ENCODE peak calls at places on chromosome 14, in nine cellular contexts. One of them, this sample, is unnamed.

GRCh38 chr14:37708481-37708880 is 113.1 kb downstream of the TTC6 start:
- DNase-seq in esophagus squamous epithelium: no peak
- DNase-seq in lower leg skin: no peak
- DNase-seq in Peyer's patch: no peak
- DNase-seq in prostate gland: no peak
- DNase-seq in ovary: no peak
- DNase-seq in stomach: no peak
- DNase-seq in right lobe of liver: no peak
- DNase-seq in GM12892: no peak
- DNase-seq in this sample: no peak

GRCh38 chr14:39755269-39755878 is 323.1 kb upstream of the FBXO33 start:
- DNase-seq in esophagus squamous epithelium: no peak
- DNase-seq in stomach: no peak
- DNase-seq in prostate gland: no peak
- DNase-seq in GM12892: no peak
- DNase-seq in lower leg skin: no peak
- DNase-seq in Peyer's patch: no peak
- DNase-seq in ovary: no peak
- DNase-seq in right lobe of liver: no peak
- DNase-seq in this sample: no peak

GRCh38 chr14:61739133-61739532 is 23.1 kb upstream of the SNAPC1 start:
- DNase-seq in ovary: no peak
- DNase-seq in esophagus squamous epithelium: no peak
- DNase-seq in GM12892: no peak
- DNase-seq in lower leg skin: no peak
- DNase-seq in Peyer's patch: no peak
- DNase-seq in stomach: no peak
- DNase-seq in right lobe of liver: no peak
- DNase-seq in prostate gland: no peak
- DNase-seq in this sample: no peak

GRCh38 chr14:92950193-92950540 is 27.2 kb downstream of the CHGA start:
- DNase-seq in right lobe of liver: no peak
- DNase-seq in stomach: no peak
- DNase-seq in esophagus squamous epithelium: no peak
- DNase-seq in prostate gland: no peak
- DNase-seq in Peyer's patch: no peak
- DNase-seq in GM12892: no peak
- DNase-seq in lower leg skin: no peak
- DNase-seq in ovary: no peak
- DNase-seq in this sample: no peak

GRCh38 chr14:65229431-65230286 is 127.3 kb upstream of the MAX start:
- DNase-seq in Peyer's patch: peak; percentile 37
- DNase-seq in esophagus squamous epithelium: no peak
- DNase-seq in lower leg skin: peak; percentile 42
- DNase-seq in GM12892: peak; percentile 26
- DNase-seq in stomach: peak; percentile 51
- DNase-seq in ovary: peak; percentile 30
- DNase-seq in right lobe of liver: peak; percentile 58
- DNase-seq in prostate gland: peak; percentile 17
- DNase-seq in this sample: peak; percentile 40

GRCh38 chr14:102579696-102580551 is 12.5 kb upstream of the RCOR1 start:
- DNase-seq in GM12892: no peak
- DNase-seq in ovary: no peak
- DNase-seq in lower leg skin: peak; percentile 34
- DNase-seq in prostate gland: no peak
- DNase-seq in Peyer's patch: no peak
- DNase-seq in right lobe of liver: no peak
- DNase-seq in esophagus squamous epithelium: no peak
- DNase-seq in stomach: no peak
- DNase-seq in this sample: peak; percentile 39

GRCh38 chr14:76942288-76942778 is 86.2 kb downstream of the IRF2BPL start:
- DNase-seq in stomach: no peak
- DNase-seq in lower leg skin: no peak
- DNase-seq in Peyer's patch: no peak
- DNase-seq in GM12892: no peak
- DNase-seq in prostate gland: no peak
- DNase-seq in esophagus squamous epithelium: no peak
- DNase-seq in right lobe of liver: no peak
- DNase-seq in ovary: no peak
- DNase-seq in this sample: no peak

GRCh38 chr14:62655161-62655560 is 390.1 kb downstream of the KCNH5 start:
- DNase-seq in prostate gland: no peak
- DNase-seq in GM12892: no peak
- DNase-seq in lower leg skin: no peak
- DNase-seq in esophagus squamous epithelium: no peak
- DNase-seq in Peyer's patch: no peak
- DNase-seq in ovary: no peak
- DNase-seq in stomach: no peak
- DNase-seq in right lobe of liver: no peak
- DNase-seq in this sample: no peak

GRCh38 chr14:75259510-75259855 is 19.1 kb upstream of the FOS start:
- DNase-seq in right lobe of liver: no peak
- DNase-seq in stomach: no peak
- DNase-seq in GM12892: no peak
- DNase-seq in Peyer's patch: no peak
- DNase-seq in prostate gland: no peak
- DNase-seq in esophagus squamous epithelium: no peak
- DNase-seq in lower leg skin: no peak
- DNase-seq in ovary: no peak
- DNase-seq in this sample: no peak

GRCh38 chr14:75258079-75258802 is 20.4 kb upstream of the FOS start:
- DNase-seq in right lobe of liver: peak; percentile 79
- DNase-seq in GM12892: no peak
- DNase-seq in lower leg skin: peak; percentile 86
- DNase-seq in prostate gland: peak; percentile 64
- DNase-seq in Peyer's patch: no peak
- DNase-seq in ovary: peak; percentile 49
- DNase-seq in stomach: peak; percentile 45
- DNase-seq in esophagus squamous epithelium: no peak
- DNase-seq in this sample: peak; percentile 70

GRCh38 chr14:75257241-75257640 is 21.4 kb upstream of the FOS start:
- DNase-seq in right lobe of liver: no peak
- DNase-seq in stomach: no peak
- DNase-seq in lower leg skin: no peak
- DNase-seq in GM12892: no peak
- DNase-seq in prostate gland: no peak
- DNase-seq in ovary: no peak
- DNase-seq in Peyer's patch: no peak
- DNase-seq in esophagus squamous epithelium: no peak
- DNase-seq in this sample: no peak

GRCh38 chr14:75259946-75260545 is 18.6 kb upstream of the FOS start:
- DNase-seq in Peyer's patch: no peak
- DNase-seq in esophagus squamous epithelium: no peak
- DNase-seq in ovary: no peak
- DNase-seq in lower leg skin: no peak
- DNase-seq in GM12892: no peak
- DNase-seq in right lobe of liver: no peak
- DNase-seq in stomach: no peak
- DNase-seq in prostate gland: no peak
- DNase-seq in this sample: no peak

GRCh38 chr14:75258803-75259509 is 19.7 kb upstream of the FOS start:
- DNase-seq in ovary: peak; percentile 97
- DNase-seq in Peyer's patch: peak; percentile 98
- DNase-seq in right lobe of liver: peak; percentile 99
- DNase-seq in prostate gland: peak; percentile 98
- DNase-seq in stomach: peak; percentile 99
- DNase-seq in lower leg skin: peak; percentile 99
- DNase-seq in esophagus squamous epithelium: peak; percentile 94
- DNase-seq in GM12892: peak; percentile 87
- DNase-seq in this sample: peak; percentile 99
- TF ChIP-seq POLR2A in ovary: peak; percentile 95
- TF ChIP-seq POLR2A in Peyer's patch: peak; percentile 55
- TF ChIP-seq POLR2A in right lobe of liver: peak; percentile 13
- TF ChIP-seq POLR2A in prostate gland: peak; percentile 88
- TF ChIP-seq POLR2A in stomach: no peak
- TF ChIP-seq POLR2A in lower leg skin: peak; percentile 43
- TF ChIP-seq POLR2A in esophagus squamous epithelium: peak; percentile 74
- TF ChIP-seq POLR2A in GM12892: no peak
- TF ChIP-seq POLR2A in this sample: peak; percentile 86

GRCh38 chr14:60648934-60649814 is at the start of gene SIX1:
- DNase-seq in right lobe of liver: peak; percentile 59
- DNase-seq in lower leg skin: no peak
- DNase-seq in Peyer's patch: no peak
- DNase-seq in ovary: peak; percentile 48
- DNase-seq in GM12892: no peak
- DNase-seq in stomach: peak; percentile 75
- DNase-seq in esophagus squamous epithelium: no peak
- DNase-seq in prostate gland: peak; percentile 90
- DNase-seq in this sample: peak; percentile 91

GRCh38 chr14:60646202-60646886 is 2.9 kb downstream of the SIX1 start:
- DNase-seq in right lobe of liver: no peak
- DNase-seq in prostate gland: peak; percentile 55
- DNase-seq in esophagus squamous epithelium: no peak
- DNase-seq in lower leg skin: no peak
- DNase-seq in stomach: no peak
- DNase-seq in ovary: no peak
- DNase-seq in Peyer's patch: no peak
- DNase-seq in GM12892: no peak
- DNase-seq in this sample: no peak

GRCh38 chr14:60647837-60648168 is 1.5 kb downstream of the SIX1 start:
- DNase-seq in stomach: no peak
- DNase-seq in prostate gland: no peak
- DNase-seq in lower leg skin: no peak
- DNase-seq in Peyer's patch: no peak
- DNase-seq in esophagus squamous epithelium: no peak
- DNase-seq in GM12892: no peak
- DNase-seq in right lobe of liver: peak; percentile 29
- DNase-seq in ovary: no peak
- DNase-seq in this sample: no peak

GRCh38 chr14:60648169-60648933 is 926 bp downstream of the SIX1 start:
- DNase-seq in prostate gland: no peak
- DNase-seq in Peyer's patch: no peak
- DNase-seq in ovary: no peak
- DNase-seq in esophagus squamous epithelium: no peak
- DNase-seq in GM12892: no peak
- DNase-seq in stomach: no peak
- DNase-seq in lower leg skin: no peak
- DNase-seq in right lobe of liver: peak; percentile 44
- DNase-seq in this sample: no peak

DNA sequence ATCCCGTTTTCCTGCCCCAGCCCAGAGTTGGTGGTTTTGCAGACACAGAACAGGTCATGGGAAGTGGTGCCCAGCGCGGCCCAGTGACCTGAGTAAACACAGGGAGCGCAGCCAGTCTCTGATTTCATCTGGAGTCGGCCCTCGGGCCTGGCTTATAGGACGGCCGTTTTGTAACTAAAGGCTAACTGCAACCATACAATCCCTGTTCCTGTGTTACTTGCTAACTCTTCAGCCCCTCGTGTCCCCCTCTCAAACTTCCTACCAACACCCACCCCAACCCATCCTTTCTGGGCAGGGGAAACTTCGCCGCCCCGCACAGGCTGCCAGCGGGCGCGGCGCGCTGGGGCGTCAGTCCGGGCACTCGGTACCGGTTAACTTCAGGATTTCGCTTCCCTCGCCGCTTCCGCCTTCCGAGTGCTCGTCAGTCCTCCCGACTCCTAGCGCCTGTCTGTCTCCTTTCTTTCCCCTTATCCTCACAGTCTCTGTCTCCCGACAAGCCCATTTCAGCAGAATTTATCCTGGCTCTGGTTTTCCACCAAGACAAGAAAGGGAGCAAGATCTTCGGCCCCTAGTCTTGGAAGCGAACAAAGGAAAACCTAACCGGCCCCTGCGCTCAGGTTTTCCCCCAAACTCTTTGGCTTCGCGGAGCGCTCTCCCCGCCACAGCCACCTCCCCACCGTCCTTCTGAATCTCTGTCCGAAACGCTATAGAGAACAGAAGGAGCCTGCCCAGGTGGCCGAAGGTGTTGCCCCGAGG is 2.0 kb downstream of the SIX1 start:
- DNase-seq in stomach: no peak
- DNase-seq in esophagus squamous epithelium: no peak
- DNase-seq in lower leg skin: no peak
- DNase-seq in Peyer's patch: no peak
- DNase-seq in ovary: no peak
- DNase-seq in GM12892: no peak
- DNase-seq in right lobe of liver: peak; percentile 86
- DNase-seq in prostate gland: peak; percentile 76
- DNase-seq in this sample: no peak
- TF ChIP-seq POLR2A in stomach: no peak
- TF ChIP-seq POLR2A in esophagus squamous epithelium: no peak
- TF ChIP-seq POLR2A in lower leg skin: no peak
- TF ChIP-seq POLR2A in Peyer's patch: no peak
- TF ChIP-seq POLR2A in ovary: no peak
- TF ChIP-seq POLR2A in GM12892: no peak
- TF ChIP-seq POLR2A in right lobe of liver: no peak
- TF ChIP-seq POLR2A in prostate gland: no peak
- TF ChIP-seq POLR2A in this sample: no peak

GRCh38 chr14:79834856-79835255 is 376.4 kb downstream of the DIO2 start:
- DNase-seq in stomach: no peak
- DNase-seq in esophagus squamous epithelium: no peak
- DNase-seq in right lobe of liver: no peak
- DNase-seq in Peyer's patch: no peak
- DNase-seq in ovary: no peak
- DNase-seq in GM12892: no peak
- DNase-seq in prostate gland: no peak
- DNase-seq in lower leg skin: no peak
- DNase-seq in this sample: no peak

GRCh38 chr14:79836577-79836976 is 374.7 kb downstream of the DIO2 start:
- DNase-seq in stomach: no peak
- DNase-seq in right lobe of liver: no peak
- DNase-seq in prostate gland: no peak
- DNase-seq in esophagus squamous epithelium: no peak
- DNase-seq in Peyer's patch: no peak
- DNase-seq in ovary: no peak
- DNase-seq in lower leg skin: no peak
- DNase-seq in GM12892: no peak
- DNase-seq in this sample: no peak

GRCh38 chr14:79840068-79840467 is 371.2 kb downstream of the DIO2 start:
- DNase-seq in lower leg skin: no peak
- DNase-seq in Peyer's patch: no peak
- DNase-seq in GM12892: no peak
- DNase-seq in ovary: no peak
- DNase-seq in prostate gland: no peak
- DNase-seq in esophagus squamous epithelium: no peak
- DNase-seq in stomach: no peak
- DNase-seq in right lobe of liver: no peak
- DNase-seq in this sample: no peak

GRCh38 chr14:79841433-79841832 is 369.9 kb downstream of the DIO2 start:
- DNase-seq in stomach: no peak
- DNase-seq in lower leg skin: no peak
- DNase-seq in esophagus squamous epithelium: no peak
- DNase-seq in prostate gland: no peak
- DNase-seq in ovary: no peak
- DNase-seq in GM12892: no peak
- DNase-seq in right lobe of liver: peak; percentile 62
- DNase-seq in Peyer's patch: no peak
- DNase-seq in this sample: no peak

DNA sequence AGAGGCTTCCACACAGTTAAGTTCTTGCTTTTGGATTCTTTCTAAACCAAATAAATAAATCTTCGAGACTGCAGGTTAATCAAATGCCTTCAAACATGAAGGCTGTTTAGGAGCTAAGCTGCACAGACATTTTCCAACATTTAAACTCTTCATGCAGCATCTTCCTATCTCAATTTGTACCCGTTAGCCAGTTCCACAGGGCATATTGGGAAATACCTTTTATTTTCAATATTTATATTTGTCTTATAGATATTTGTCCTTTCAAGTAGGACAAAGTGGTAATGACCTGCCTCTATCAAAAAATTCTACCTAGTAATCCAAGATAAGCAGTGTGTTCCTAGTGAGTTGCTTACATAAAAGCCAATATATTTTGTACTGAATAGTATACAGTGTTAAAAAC is 373.6 kb downstream of the DIO2 start:
- DNase-seq in stomach: no peak
- DNase-seq in right lobe of liver: no peak
- DNase-seq in Peyer's patch: no peak
- DNase-seq in ovary: no peak
- DNase-seq in prostate gland: no peak
- DNase-seq in GM12892: no peak
- DNase-seq in esophagus squamous epithelium: no peak
- DNase-seq in lower leg skin: no peak
- DNase-seq in this sample: no peak
- TF ChIP-seq POLR2A in stomach: no peak
- TF ChIP-seq POLR2A in right lobe of liver: no peak
- TF ChIP-seq POLR2A in Peyer's patch: no peak
- TF ChIP-seq POLR2A in ovary: no peak
- TF ChIP-seq POLR2A in prostate gland: no peak
- TF ChIP-seq POLR2A in GM12892: no peak
- TF ChIP-seq POLR2A in esophagus squamous epithelium: no peak
- TF ChIP-seq POLR2A in lower leg skin: no peak
- TF ChIP-seq POLR2A in this sample: no peak

DNA sequence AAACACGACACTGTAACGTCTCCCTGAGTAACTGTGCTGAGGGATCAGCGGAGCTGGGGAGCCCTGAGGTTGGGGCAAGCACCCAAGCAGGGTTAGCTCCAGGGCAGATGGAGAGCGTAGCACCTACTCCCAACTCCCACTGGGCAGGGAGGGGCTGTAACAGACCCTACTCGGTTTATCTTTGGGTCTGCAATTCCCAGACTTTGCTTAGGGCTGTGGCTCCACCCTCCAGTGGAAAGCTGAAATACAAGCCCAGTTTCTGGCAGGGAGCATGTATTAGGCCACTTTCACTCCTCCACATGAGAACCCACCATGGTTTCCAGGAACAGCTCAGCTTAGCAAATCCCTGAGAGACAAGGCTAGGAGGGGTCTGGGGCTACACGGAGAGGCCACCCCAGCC is 17.3 kb upstream of the TC2N start:
- DNase-seq in GM12892: no peak
- DNase-seq in stomach: no peak
- DNase-seq in esophagus squamous epithelium: no peak
- DNase-seq in lower leg skin: no peak
- DNase-seq in ovary: no peak
- DNase-seq in right lobe of liver: no peak
- DNase-seq in prostate gland: no peak
- DNase-seq in Peyer's patch: no peak
- DNase-seq in this sample: no peak
- TF ChIP-seq POLR2A in GM12892: no peak
- TF ChIP-seq POLR2A in stomach: no peak
- TF ChIP-seq POLR2A in esophagus squamous epithelium: no peak
- TF ChIP-seq POLR2A in lower leg skin: no peak
- TF ChIP-seq POLR2A in ovary: no peak
- TF ChIP-seq POLR2A in right lobe of liver: no peak
- TF ChIP-seq POLR2A in prostate gland: no peak
- TF ChIP-seq POLR2A in Peyer's patch: no peak
- TF ChIP-seq POLR2A in this sample: no peak